ENCODE peak calls at places on chromosomes 4 and X, in four cellular contexts. X is DMS79, A is fibroblast of lung, O is adipocyte. C is an unnamed sample.

GRCh38 chr4:61200991-61201526 is 933 bp downstream of the ADGRL3 start:
- DNase-seq in X (no peak), A (peak; percentile 40), O (peak; percentile 67), C (peak; percentile 38)

GRCh38 chrX:116961872-116962582 is 499.3 kb upstream of the CT83 start:
- DNase-seq in X (no peak), A (no peak), O (peak; percentile 25), C (peak; percentile 83)

GRCh38 chr4:53601251-53601764 is 10.0 kb upstream of the LNX1 start:
- DNase-seq in X (no peak), A (no peak), O (no peak), C (peak; percentile 70)

GRCh38 chr4:150327262-150327780 is 249.1 kb downstream of the DCLK2 start:
- DNase-seq in X (no peak), A (no peak), O (no peak), C (peak; percentile 19)

GRCh38 chr4:105542032-105542431 is 10.4 kb upstream of the ARHGEF38 start:
- DNase-seq in X (no peak), A (no peak), O (no peak), C (no peak)

GRCh38 chrX:3262906-3263305 is 83.5 kb downstream of the MXRA5 start:
- DNase-seq in X (no peak), A (peak; percentile 93), O (peak; percentile 88), C (peak; percentile 12)

GRCh38 chrX:118726887-118727685 is at the start of gene IL13RA1:
- DNase-seq in X (peak; percentile 40), A (peak; percentile 83), O (peak; percentile 90), C (peak; percentile 97)

GRCh38 chrX:136047969-136048368 is 62.7 kb downstream of the SLC9A6 start:
- DNase-seq in X (no peak), A (peak; percentile 45), O (peak; percentile 61), C (no peak)

GRCh38 chr4:84482564-84483563 is 16.2 kb downstream of the NKX6-1 start:
- DNase-seq in X (no peak), A (no peak), O (peak; percentile 17), C (no peak)

GRCh38 chrX:7194606-7195005 is 46.7 kb upstream of the PUDP start:
- DNase-seq in X (no peak), A (no peak), O (no peak), C (no peak)

GRCh38 chrX:51847463-51847862 is 46.0 kb upstream of the MAGED1 start:
- DNase-seq in X (no peak), A (no peak), O (no peak), C (no peak)

GRCh38 chr4:15240764-15241163 is 187.1 kb upstream of the C1QTNF7 start:
- DNase-seq in X (no peak), A (peak; percentile 41), O (peak; percentile 14), C (no peak)

GRCh38 chr4:120667102-120667501 is 255.4 kb downstream of the PRDM5 start:
- DNase-seq in X (no peak), A (no peak), O (no peak), C (no peak)

GRCh38 chr4:114519368-114519767 is 79.2 kb upstream of the UGT8 start:
- DNase-seq in X (no peak), A (no peak), O (no peak), C (no peak)

GRCh38 chr4:22634541-22635181 is 58.1 kb upstream of the GBA3 start:
- DNase-seq in X (no peak), A (no peak), O (no peak), C (no peak)

GRCh38 chr4:108940086-108941033 is 177.5 kb upstream of the ETNPPL start:
- DNase-seq in X (no peak), A (peak; percentile 45), O (no peak), C (peak; percentile 9)

GRCh38 chr4:73525611-73526010 is 44.1 kb downstream of the AFM start:
- DNase-seq in X (no peak), A (no peak), O (no peak), C (no peak)

GRCh38 chrX:24371391-24371972 is 11.0 kb downstream of the SUPT20HL1 start:
- DNase-seq in X (no peak), A (peak; percentile 44), O (peak; percentile 70), C (peak; percentile 90)

GRCh38 chr4:76160355-76160754 is 12.2 kb upstream of the NUP54 start:
- DNase-seq in X (no peak), A (no peak), O (no peak), C (no peak)

GRCh38 chrX:63275127-63275526 is 76.0 kb downstream of the SPIN4 start:
- DNase-seq in X (no peak), A (no peak), O (peak; percentile 42), C (peak; percentile 57)

GRCh38 chrX:645024-645376 is 14.4 kb downstream of the SHOX start:
- DNase-seq in X (no peak), A (no peak), O (no peak), C (peak; percentile 65)

C was measured in ELF-1.